ENCODE peak calls at places on chromosomes 12 and 14, in five cellular contexts. H is K562, Z is GM12878, A is HepG2, P is H1. S is an unnamed sample.
A peak's percentile ranks its signal among the peaks of the same experiment; 100 is the strongest.

GRCh38 chr12:123997033-123997822 is 24.2 kb downstream of the ZNF664 start:
- DNase-seq in H (no peak), Z (no peak), A (no peak), P (no peak), S (no peak)

GRCh38 chr12:12717586-12718381 is 616 bp downstream of the CDKN1B start:
- DNase-seq in H (peak; percentile 21), Z (no peak), A (no peak), P (no peak), S (peak; percentile 32)

GRCh38 chr12:19530631-19531020 is 91.3 kb downstream of the AEBP2 start:
- DNase-seq in H (no peak), Z (no peak), A (no peak), P (no peak), S (no peak)

GRCh38 chr12:113155641-113156040 is 6.1 kb downstream of the CFAP73 start:
- DNase-seq in H (no peak), Z (no peak), A (no peak), P (no peak), S (no peak)

GRCh38 chr14:33959692-33960151 is 8.8 kb upstream of the EGLN3 start:
- DNase-seq in H (no peak), Z (no peak), A (no peak), P (no peak), S (peak; percentile 28)

GRCh38 chr12:124551268-124552144 is 15.9 kb downstream of the NCOR2 start:
- DNase-seq in H (peak; percentile 54), Z (no peak), A (no peak), P (no peak), S (peak; percentile 69)

GRCh38 chr12:27245039-27245438 is 953 bp downstream of the STK38L start:
- DNase-seq in H (no peak), Z (no peak), A (no peak), P (no peak), S (no peak)

GRCh38 chr14:27409936-27410335 is 812.1 kb upstream of the NOVA1 start:
- DNase-seq in H (no peak), Z (no peak), A (no peak), P (no peak), S (no peak)

GRCh38 chr12:9707864-9708808 is 24.8 kb downstream of the CLECL1 start:
- DNase-seq in H (peak; percentile 46), Z (no peak), A (peak; percentile 31), P (no peak), S (peak; percentile 60)

GRCh38 chr12:47361389-47362031 is 281.8 kb upstream of the AMIGO2 start:
- DNase-seq in H (peak; percentile 72), Z (no peak), A (no peak), P (no peak), S (no peak)

GRCh38 chr12:106299193-106299794 is 3.2 kb upstream of the TCP11L2 start:
- DNase-seq in H (no peak), Z (no peak), A (no peak), P (no peak), S (no peak)

GRCh38 chr14:100618763-100619320 is 31.6 kb upstream of the BEGAIN start:
- DNase-seq in H (no peak), Z (no peak), A (no peak), P (no peak), S (no peak)

GRCh38 chr12:117514016-117514415 is 152.6 kb upstream of the NOS1 start:
- DNase-seq in H (no peak), Z (no peak), A (no peak), P (no peak), S (no peak)

GRCh38 chr12:64825143-64826011 is 930 bp downstream of the TBC1D30 start:
- DNase-seq in H (no peak), Z (no peak), A (no peak), P (no peak), S (peak; percentile 25)

GRCh38 chr14:69612014-69612758 is 790 bp downstream of the SUSD6 start:
- DNase-seq in H (peak; percentile 36), Z (no peak), A (no peak), P (no peak), S (peak; percentile 35)

GRCh38 chr12:54390176-54390667 is 5.7 kb upstream of the ZNF385A start:
- DNase-seq in H (peak; percentile 80), Z (no peak), A (no peak), P (no peak), S (peak; percentile 29)

GRCh38 chr14:101858791-101859537 is 97.5 kb downstream of the PPP2R5C start:
- DNase-seq in H (no peak), Z (no peak), A (no peak), P (no peak), S (no peak)

GRCh38 chr12:78375461-78375860 is 489.1 kb upstream of the SYT1 start:
- DNase-seq in H (no peak), Z (no peak), A (no peak), P (no peak), S (no peak)

GRCh38 chr14:100591453-100592371 is 4.5 kb upstream of the BEGAIN start:
- DNase-seq in H (no peak), Z (no peak), A (no peak), P (no peak), S (peak; percentile 4)

GRCh38 chr12:113456761-113457160 is 14.9 kb downstream of the LHX5 start:
- DNase-seq in H (no peak), Z (no peak), A (no peak), P (no peak), S (no peak)

GRCh38 chr12:121580959-121581680 is at the start of gene KDM2B:
- DNase-seq in H (peak; percentile 56), Z (no peak), A (peak; percentile 63), P (no peak), S (no peak)

GRCh38 chr12:6620137-6620884 is 13.1 kb upstream of the CHD4 start:
- DNase-seq in H (no peak), Z (no peak), A (no peak), P (peak; percentile 80), S (peak; percentile 88)

GRCh38 chr14:51953996-51954395 is 35.4 kb upstream of the RTRAF start:
- DNase-seq in H (no peak), Z (no peak), A (no peak), P (no peak), S (no peak)

GRCh38 chr12:94426049-94426448 is 33.6 kb downstream of the CEP83 start:
- DNase-seq in H (no peak), Z (no peak), A (no peak), P (no peak), S (no peak)

GRCh38 chr12:50708619-50709018 is 55.3 kb upstream of the ATF1 start:
- DNase-seq in H (no peak), Z (no peak), A (no peak), P (no peak), S (no peak)

GRCh38 chr12:105164068-105164467 is 56.5 kb downstream of the WASHC4 start:
- DNase-seq in H (no peak), Z (no peak), A (no peak), P (no peak), S (no peak)

DNA sequence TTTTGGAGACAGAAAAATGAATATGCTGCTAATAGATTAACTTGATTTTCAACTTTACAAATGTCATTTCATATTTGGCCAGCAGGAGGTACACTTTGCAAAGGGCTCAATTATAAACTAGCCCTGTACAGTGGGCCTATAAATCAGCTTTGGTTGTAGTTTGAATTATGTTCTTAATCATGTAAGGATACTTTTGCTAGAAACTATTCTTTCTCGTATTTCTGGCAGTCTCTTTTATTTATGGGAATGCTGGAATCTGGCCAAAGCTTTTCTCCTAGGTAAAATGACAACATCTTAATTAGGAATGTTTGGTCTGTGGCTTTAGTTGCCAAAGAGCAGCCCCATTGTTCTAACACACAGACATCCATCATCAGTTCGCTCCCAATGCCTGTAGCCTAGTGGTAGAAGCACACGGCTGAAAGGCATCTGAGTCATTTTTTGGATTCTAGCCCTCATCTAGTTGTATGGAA is 1322.3 kb upstream of the SEL1L start:
- DNase-seq in H (no peak), Z (no peak), A (no peak), P (no peak), S (no peak)
- TF ChIP-seq CREB1 in H (no peak), Z (no peak), A (no peak), P (no peak), S (no peak)

DNA sequence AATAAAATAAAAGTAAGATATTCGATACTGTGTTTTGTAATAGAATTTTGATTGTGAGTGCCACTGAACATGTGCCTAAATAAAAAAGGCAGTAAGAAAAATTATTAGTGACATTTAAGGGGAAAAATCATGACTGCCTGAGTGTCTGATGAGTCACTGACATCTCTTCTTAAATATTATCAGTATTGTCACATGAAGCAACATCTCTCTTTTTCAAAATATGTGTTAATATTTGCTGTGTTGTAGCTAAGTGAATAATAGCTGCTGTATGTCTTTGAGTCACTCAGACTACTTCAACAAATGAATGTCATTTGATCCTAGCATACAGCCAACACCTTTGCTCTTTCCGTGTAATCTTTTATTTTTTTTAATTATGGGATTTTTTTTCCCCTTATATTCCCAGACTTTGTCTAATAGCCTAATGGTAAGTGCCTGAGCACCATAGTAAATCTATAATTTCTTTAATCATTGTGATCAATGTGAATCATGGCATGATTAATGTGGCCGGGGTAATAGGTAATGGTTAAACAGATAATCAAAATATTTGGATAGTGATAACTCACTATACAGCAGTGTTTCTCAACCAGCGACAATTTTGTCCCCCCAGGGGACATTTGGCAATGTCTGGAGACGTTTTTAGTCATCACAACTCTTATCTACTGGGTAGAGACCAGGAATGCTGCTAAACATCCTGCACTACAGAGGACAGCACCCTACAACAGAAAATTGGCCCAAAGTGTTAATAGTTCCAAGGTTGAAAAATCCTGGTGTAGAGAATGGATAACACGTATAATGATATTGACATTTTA is 11.7 kb upstream of the OTX2 start:
- DNase-seq in H (no peak), Z (no peak), A (no peak), P (no peak), S (no peak)
- TF ChIP-seq ATF3 in H (no peak), Z (no peak), A (no peak), P (no peak), S (no peak)

GRCh38 chr14:105299654-105300541 is 903 bp downstream of the BRF1 start:
- DNase-seq in H (no peak), Z (no peak), A (no peak), P (no peak), S (no peak)

GRCh38 chr14:105303949-105304348 is 3.1 kb upstream of the BRF1 start:
- DNase-seq in H (peak; percentile 31), Z (no peak), A (no peak), P (no peak), S (no peak)

GRCh38 chr14:105301103-105301914 is 508 bp upstream of the BRF1 start:
- DNase-seq in H (peak; percentile 97), Z (peak; percentile 78), A (peak; percentile 90), P (peak; percentile 92), S (peak; percentile 100)

GRCh38 chr14:105304565-105304964 is 3.8 kb upstream of the BRF1 start:
- DNase-seq in H (no peak), Z (no peak), A (no peak), P (no peak), S (no peak)

GRCh38 chr14:105300542-105301102 is at the start of gene BRF1:
- DNase-seq in H (peak; percentile 90), Z (no peak), A (peak; percentile 86), P (peak; percentile 78), S (peak; percentile 98)
- TF ChIP-seq CREB1 in H (no peak), Z (peak; percentile 24), A (no peak), P (no peak), S (no peak)

DNA sequence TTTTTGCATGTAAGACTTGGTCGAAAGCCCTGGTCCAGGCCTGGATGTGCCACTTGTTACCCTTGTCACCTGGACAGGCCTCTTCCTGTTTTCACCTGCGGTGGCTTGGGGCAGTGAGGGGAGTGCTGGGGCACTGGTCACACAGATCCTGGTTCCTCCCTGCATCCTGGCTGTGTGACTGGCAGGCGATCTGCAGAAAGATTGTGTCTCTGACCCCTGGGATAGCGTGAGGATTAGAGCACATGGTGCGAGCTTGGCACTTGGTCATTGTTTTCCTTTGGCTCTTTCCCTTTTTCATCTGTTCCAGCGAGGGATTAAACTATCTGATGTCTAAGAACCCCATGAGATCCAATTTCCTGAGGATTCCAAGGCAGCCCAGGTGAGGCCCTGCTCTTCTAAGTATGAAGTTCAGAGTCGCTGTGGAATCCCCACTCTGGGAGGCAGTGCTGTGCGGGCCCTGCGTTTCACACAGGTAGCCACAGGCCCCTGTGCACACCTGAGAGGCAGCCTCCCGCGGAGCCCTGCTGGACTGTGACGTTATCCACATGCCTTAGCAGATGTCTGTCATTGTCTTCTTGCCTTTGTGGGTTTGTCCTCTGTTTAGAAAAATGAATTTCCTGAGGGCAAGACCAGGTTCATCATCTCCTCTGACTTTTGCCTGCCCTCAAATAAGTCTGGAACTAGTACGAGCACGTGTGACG is 288.4 kb downstream of the CACNA1C start:
- DNase-seq in H (no peak), Z (no peak), A (no peak), P (no peak), S (no peak)
- TF ChIP-seq ATF3 in H (no peak), Z (no peak), A (no peak), P (no peak), S (no peak)

S was measured in WTC11.